ENCODE peak calls at places on chromosome 1, in four cellular contexts. One of them, this sample, is unnamed.

GRCh38 chr1:161706483-161707347 is at the start of gene FCRLA:
- DNase-seq in GM12878: peak; percentile 88
- DNase-seq in SK-N-SH: no peak
- DNase-seq in K562: no peak
- DNase-seq in this sample: no peak

GRCh38 chr1:25099343-25099951 is 132.9 kb downstream of the SYF2 start:
- DNase-seq in SK-N-SH: peak; percentile 80
- DNase-seq in GM12878: no peak
- DNase-seq in K562: no peak
- DNase-seq in this sample: no peak

GRCh38 chr1:204573563-204573925 is 57.3 kb downstream of the MDM4 start:
- DNase-seq in SK-N-SH: no peak
- DNase-seq in GM12878: no peak
- DNase-seq in K562: no peak
- DNase-seq in this sample: no peak

GRCh38 chr1:9369964-9370788 is 77.5 kb downstream of the SPSB1 start:
- DNase-seq in K562: no peak
- DNase-seq in GM12878: no peak
- DNase-seq in SK-N-SH: no peak
- DNase-seq in this sample: no peak

GRCh38 chr1:110545492-110545891 is 26.5 kb upstream of the KCNA10 start:
- DNase-seq in SK-N-SH: no peak
- DNase-seq in GM12878: no peak
- DNase-seq in K562: no peak
- DNase-seq in this sample: no peak

GRCh38 chr1:198141668-198142351 is 15.0 kb upstream of the NEK7 start:
- DNase-seq in GM12878: no peak
- DNase-seq in SK-N-SH: no peak
- DNase-seq in K562: no peak
- DNase-seq in this sample: no peak

GRCh38 chr1:247407180-247407616 is 8.8 kb upstream of the NLRP3 start:
- DNase-seq in K562: no peak
- DNase-seq in GM12878: peak; percentile 85
- DNase-seq in SK-N-SH: no peak
- DNase-seq in this sample: no peak

GRCh38 chr1:180204231-180204630 is 25.8 kb upstream of the LHX4 start:
- DNase-seq in GM12878: no peak
- DNase-seq in SK-N-SH: no peak
- DNase-seq in K562: no peak
- DNase-seq in this sample: no peak

GRCh38 chr1:192805832-192806323 is 3.0 kb upstream of the RGS2 start:
- DNase-seq in SK-N-SH: peak; percentile 50
- DNase-seq in GM12878: no peak
- DNase-seq in K562: peak; percentile 63
- DNase-seq in this sample: no peak

GRCh38 chr1:118479351-118479750 is 294.3 kb upstream of the SPAG17 start:
- DNase-seq in SK-N-SH: no peak
- DNase-seq in GM12878: no peak
- DNase-seq in K562: no peak
- DNase-seq in this sample: no peak
- TF ChIP-seq NRF1 in SK-N-SH: no peak
- TF ChIP-seq NRF1 in GM12878: no peak
- TF ChIP-seq NRF1 in K562: no peak
- TF ChIP-seq NRF1 in this sample: no peak

GRCh38 chr1:170929412-170929834 is 5.9 kb upstream of the MROH9 start:
- DNase-seq in GM12878: no peak
- DNase-seq in SK-N-SH: no peak
- DNase-seq in K562: no peak
- DNase-seq in this sample: no peak

GRCh38 chr1:170932236-170932635 is 3.1 kb upstream of the MROH9 start:
- DNase-seq in SK-N-SH: no peak
- DNase-seq in GM12878: peak; percentile 24
- DNase-seq in K562: no peak
- DNase-seq in this sample: no peak

GRCh38 chr1:170927955-170928850 is 7.1 kb upstream of the MROH9 start:
- DNase-seq in K562: no peak
- DNase-seq in SK-N-SH: no peak
- DNase-seq in GM12878: no peak
- DNase-seq in this sample: no peak

GRCh38 chr1:170931650-170932049 is 3.7 kb upstream of the MROH9 start:
- DNase-seq in GM12878: no peak
- DNase-seq in K562: no peak
- DNase-seq in SK-N-SH: no peak
- DNase-seq in this sample: no peak

DNA sequence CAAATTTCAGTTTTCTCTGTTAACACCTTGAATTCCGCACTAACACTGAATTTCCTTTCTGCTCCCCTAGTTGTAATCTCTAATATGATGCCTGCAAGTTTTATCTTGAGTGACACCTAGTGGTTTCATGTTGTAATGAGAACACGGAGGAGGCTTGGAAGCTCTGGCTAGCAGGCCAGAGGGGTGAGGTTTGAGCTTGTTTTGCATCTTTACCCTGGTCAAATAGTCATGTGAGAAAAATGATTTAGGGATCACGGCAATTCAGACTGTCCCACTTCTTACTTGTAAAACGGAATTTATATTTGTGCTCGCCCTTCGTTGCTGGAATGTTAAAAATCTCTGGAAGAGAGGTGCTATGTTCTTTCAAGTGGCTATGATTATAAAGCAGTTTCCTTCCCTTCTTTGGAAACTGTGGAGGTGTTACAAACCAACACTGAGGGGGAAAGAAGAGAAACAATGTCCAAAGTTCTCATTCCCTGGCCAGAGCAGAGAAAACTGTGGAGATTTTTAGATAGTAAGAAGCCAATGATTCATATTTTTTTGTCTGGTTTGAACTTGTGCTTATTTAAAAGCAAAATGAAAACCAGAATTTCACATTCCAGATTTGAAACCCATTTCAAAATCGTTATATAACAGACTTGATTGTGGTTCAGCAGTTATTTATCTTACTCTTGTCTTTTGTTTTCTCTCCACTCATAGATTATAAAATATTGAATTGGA is 5.3 kb upstream of the MROH9 start:
- DNase-seq in GM12878: peak; percentile 11
- DNase-seq in SK-N-SH: peak; percentile 49
- DNase-seq in K562: peak; percentile 49
- DNase-seq in this sample: no peak
- TF ChIP-seq JUND in GM12878: no peak
- TF ChIP-seq JUND in SK-N-SH: peak; percentile 13
- TF ChIP-seq JUND in K562: no peak
- TF ChIP-seq JUND in this sample: no peak

DNA sequence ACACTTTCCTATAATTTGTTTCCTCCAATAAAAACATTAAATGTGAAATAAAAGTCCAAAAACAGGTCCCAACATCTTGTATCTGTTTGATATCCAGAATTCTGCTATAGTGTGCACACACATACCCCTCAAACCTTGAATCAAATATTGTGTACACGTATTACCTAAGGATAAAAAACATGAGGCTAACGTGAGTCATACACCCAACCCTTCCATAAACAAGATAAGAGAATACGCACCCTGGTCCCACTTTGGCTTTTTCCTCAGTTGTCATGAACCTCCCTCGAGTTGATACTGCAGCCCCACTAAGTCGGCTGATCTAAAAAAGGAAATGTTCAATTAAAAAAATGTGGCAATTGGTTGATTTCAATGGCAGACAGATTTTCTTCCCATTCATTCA is 5.2 kb downstream of the KHDC4 start:
- DNase-seq in K562: no peak
- DNase-seq in GM12878: no peak
- DNase-seq in SK-N-SH: no peak
- DNase-seq in this sample: no peak
- TF ChIP-seq NRF1 in K562: no peak
- TF ChIP-seq NRF1 in GM12878: no peak
- TF ChIP-seq NRF1 in SK-N-SH: no peak
- TF ChIP-seq NRF1 in this sample: no peak

GRCh38 chr1:64209221-64209620 is 5.8 kb downstream of the UBE2U start:
- DNase-seq in K562: no peak
- DNase-seq in GM12878: no peak
- DNase-seq in SK-N-SH: no peak
- DNase-seq in this sample: no peak

GRCh38 chr1:64215576-64215975 is 12.2 kb downstream of the UBE2U start:
- DNase-seq in K562: no peak
- DNase-seq in GM12878: no peak
- DNase-seq in SK-N-SH: no peak
- DNase-seq in this sample: no peak

GRCh38 chr1:64212023-64212422 is 8.6 kb downstream of the UBE2U start:
- DNase-seq in SK-N-SH: no peak
- DNase-seq in GM12878: no peak
- DNase-seq in K562: no peak
- DNase-seq in this sample: no peak
- TF ChIP-seq JUND in SK-N-SH: no peak
- TF ChIP-seq JUND in GM12878: no peak
- TF ChIP-seq JUND in K562: no peak
- TF ChIP-seq JUND in this sample: no peak

DNA sequence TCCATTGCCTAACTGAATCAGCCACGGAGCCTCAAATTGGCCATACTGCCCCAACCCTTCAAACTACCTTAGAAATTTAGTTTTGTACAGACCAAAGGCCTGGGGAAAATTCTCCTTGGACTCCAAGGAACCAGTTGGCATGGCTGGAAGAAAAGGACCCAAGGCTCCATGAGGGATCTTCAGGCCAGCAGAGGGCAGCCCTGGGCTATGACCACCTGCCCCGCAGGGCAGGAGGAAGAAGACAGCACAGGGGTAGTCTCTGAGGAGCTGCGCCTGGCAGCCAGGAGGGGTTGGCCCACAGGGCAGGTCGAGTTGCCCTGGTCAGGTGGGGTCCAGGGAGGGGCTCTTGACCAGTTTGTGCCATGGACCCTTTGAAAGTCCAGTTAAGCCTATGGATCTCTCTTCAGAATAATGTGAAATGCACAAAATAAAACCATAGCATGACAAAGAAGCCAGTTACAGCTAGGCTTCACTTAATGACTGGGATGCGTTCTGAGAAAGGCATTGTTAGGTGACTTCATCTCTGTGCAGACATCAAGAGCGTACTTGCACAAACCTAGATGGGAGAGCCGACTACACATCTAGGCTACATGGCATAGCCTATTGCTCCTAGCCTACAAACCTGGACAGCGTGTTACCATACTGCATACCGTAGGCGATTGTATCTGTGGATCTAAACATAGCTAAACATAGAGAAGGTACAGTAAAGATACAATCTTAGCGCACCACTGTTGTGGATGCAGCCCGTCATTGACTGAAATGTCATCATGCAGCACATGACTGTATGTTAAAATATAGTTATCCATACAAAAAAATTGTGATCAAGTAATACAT is 26.1 kb downstream of the CACNA1S start:
- DNase-seq in SK-N-SH: peak; percentile 60
- DNase-seq in K562: peak; percentile 81
- DNase-seq in GM12878: no peak
- DNase-seq in this sample: peak; percentile 81
- TF ChIP-seq NRF1 in SK-N-SH: no peak
- TF ChIP-seq NRF1 in K562: no peak
- TF ChIP-seq NRF1 in GM12878: no peak
- TF ChIP-seq NRF1 in this sample: no peak

DNA sequence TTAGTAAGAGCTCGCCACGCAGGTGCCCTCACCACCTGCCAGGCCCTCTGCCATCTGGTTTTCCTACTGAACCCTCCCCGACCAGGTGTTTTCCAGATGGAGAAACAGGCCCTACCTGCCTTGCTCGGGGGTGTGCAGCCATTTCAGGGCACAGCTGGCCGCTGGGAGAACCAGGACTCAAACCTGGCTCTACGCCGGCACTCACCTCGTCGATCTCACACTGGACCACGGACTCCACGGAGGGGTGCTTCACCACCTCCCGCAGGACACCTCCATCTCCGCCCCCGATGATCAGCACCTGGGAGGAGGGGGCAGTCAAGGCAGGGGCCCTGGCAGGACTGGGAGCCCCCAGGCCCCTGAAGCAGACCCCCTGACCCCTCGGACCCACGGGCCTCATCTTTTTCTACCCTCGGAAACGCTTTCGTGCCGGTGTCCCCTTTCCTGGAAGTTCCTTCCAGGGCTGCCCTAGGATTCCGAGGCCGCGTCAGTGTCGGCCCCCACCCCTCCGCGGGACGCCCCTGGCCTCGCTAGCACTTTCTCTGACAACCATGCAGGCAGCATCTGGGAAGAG is 1.1 kb downstream of the SRM start:
- DNase-seq in SK-N-SH: peak; percentile 48
- DNase-seq in K562: peak; percentile 37
- DNase-seq in GM12878: no peak
- DNase-seq in this sample: no peak
- TF ChIP-seq JUND in SK-N-SH: no peak
- TF ChIP-seq JUND in K562: no peak
- TF ChIP-seq JUND in GM12878: no peak
- TF ChIP-seq JUND in this sample: no peak

DNA sequence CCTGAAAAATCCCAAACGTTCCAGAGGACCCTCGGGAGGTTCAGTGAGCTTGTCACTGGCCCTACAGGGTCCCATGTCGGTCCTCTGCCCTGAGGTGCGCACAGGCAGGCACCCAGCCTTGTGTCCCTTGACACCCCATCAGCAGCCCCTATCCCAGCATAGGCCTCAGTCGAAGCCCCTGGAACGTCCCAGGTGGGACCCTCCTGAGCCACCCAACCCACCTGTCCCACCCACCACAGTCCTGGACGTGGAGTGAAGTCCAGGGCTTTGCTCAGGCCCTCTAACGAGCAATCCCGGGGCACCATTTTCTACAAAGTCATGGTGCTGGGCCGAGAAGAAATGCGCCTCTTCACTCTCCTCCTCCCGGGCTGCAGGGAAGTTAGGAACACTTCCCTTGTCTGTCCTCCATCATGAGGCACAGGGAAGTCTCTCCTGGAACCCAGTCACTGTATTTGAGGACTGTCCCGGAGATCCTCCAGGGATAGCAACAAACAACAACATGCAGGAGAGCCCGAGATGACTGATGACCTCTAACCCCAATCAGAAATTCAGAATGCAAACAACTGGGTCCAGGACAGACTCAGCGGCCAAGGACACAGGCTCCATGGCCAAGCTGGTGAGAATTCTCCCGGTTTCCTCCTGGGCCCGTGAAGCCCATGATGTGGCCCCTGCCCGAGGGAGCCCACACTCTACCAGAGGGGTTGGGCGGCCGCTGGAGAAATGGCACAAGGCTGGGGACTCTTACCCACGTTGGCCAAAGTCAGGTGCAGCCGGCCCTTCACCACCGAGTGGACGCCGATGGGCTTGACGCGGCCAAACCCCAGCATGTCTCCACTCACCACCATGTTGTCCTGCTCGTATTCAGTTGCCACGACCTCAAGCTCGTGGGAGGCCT is 105.4 kb downstream of the NPHP4 start:
- DNase-seq in SK-N-SH: no peak
- DNase-seq in GM12878: no peak
- DNase-seq in K562: no peak
- DNase-seq in this sample: no peak
- TF ChIP-seq NRF1 in SK-N-SH: no peak
- TF ChIP-seq NRF1 in GM12878: no peak
- TF ChIP-seq NRF1 in K562: no peak
- TF ChIP-seq NRF1 in this sample: no peak

DNA sequence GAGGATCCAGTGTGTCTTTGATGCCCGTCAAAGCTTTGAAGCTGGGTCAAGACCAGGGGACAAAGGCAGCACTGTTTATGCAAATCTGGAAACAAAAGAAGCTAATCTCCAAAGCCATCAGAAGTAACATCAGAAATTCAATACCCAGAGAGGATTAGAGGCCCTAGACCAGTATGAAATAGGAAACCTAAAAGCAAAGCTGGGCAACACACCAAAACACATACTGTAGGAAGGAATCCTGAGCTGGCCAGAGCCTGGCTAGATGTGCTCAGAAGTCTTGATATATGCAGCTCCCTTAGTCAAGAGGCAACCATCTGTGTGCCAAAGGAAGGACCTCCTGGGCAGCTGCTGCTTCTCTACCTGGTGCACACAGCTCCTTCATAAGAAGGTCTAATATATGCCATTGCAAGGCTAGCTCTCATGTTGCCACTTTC is 12.3 kb downstream of the COLGALT2 start:
- DNase-seq in GM12878: no peak
- DNase-seq in K562: no peak
- DNase-seq in SK-N-SH: no peak
- DNase-seq in this sample: no peak
- TF ChIP-seq JUND in GM12878: no peak
- TF ChIP-seq JUND in K562: no peak
- TF ChIP-seq JUND in SK-N-SH: peak; percentile 89
- TF ChIP-seq JUND in this sample: no peak